ENCODE peak calls at places on chromosomes 11 and 22, in eight cellular contexts. P is OCI-LY7, N is endodermal cell, L is body of pancreas, W is A549, K is IMR-90, A is pancreas, X is HCT116. G is an unnamed sample.
A peak's percentile ranks its signal among the peaks of the same experiment; 100 is the strongest.

GRCh38 chr11:12410006-12410728 is 32.8 kb downstream of the PARVA start:
- DNase-seq in X (no peak), P (no peak), L (no peak), A (no peak), N (peak; percentile 74), K (peak; percentile 51), W (peak; percentile 37), G (no peak)

GRCh38 chr11:71198823-71199165 is 53.6 kb downstream of the SHANK2 start:
- DNase-seq in K (no peak), P (no peak), L (no peak), N (no peak), A (no peak), W (no peak), X (no peak), G (no peak)

GRCh38 chr11:61834278-61835004 is 6.3 kb downstream of the FADS2 start:
- DNase-seq in X (no peak), N (peak; percentile 78), P (peak; percentile 83), A (no peak), K (peak; percentile 47), W (no peak), L (peak; percentile 40), G (no peak)

GRCh38 chr11:11313902-11314692 is 39.0 kb downstream of the CSNK2A3 start:
- DNase-seq in N (no peak), W (no peak), P (no peak), X (no peak), L (peak; percentile 49), K (no peak), A (peak; percentile 29), G (no peak)

GRCh38 chr11:77201991-77202841 is 74.2 kb downstream of the MYO7A start:
- DNase-seq in N (no peak), W (no peak), X (no peak), P (no peak), L (no peak), A (no peak), K (no peak), G (no peak)

GRCh38 chr11:112225753-112226061 is 521 bp upstream of the PTS start:
- DNase-seq in K (peak; percentile 71), W (no peak), P (no peak), A (no peak), X (no peak), L (no peak), N (no peak), G (no peak)

GRCh38 chr11:129292768-129293167 is 82.9 kb upstream of the BARX2 start:
- DNase-seq in A (no peak), X (no peak), L (no peak), N (no peak), P (no peak), K (no peak), W (no peak), G (no peak)

GRCh38 chr11:114197799-114198500 is 98.2 kb upstream of the NNMT start:
- DNase-seq in W (no peak), A (peak; percentile 63), P (no peak), L (peak; percentile 88), K (peak; percentile 71), X (no peak), N (no peak), G (peak; percentile 82)

GRCh38 chr22:43798492-43798891 is 13.6 kb downstream of the EFCAB6 start:
- DNase-seq in N (no peak), L (no peak), A (no peak), X (no peak), P (peak; percentile 46), K (peak; percentile 63), W (no peak), G (no peak)

GRCh38 chr11:96052921-96053631 is 129.2 kb upstream of the MTMR2 start:
- DNase-seq in P (no peak), N (no peak), A (no peak), W (no peak), L (no peak), X (no peak), K (peak; percentile 62), G (no peak)

GRCh38 chr11:113106507-113106906 is 145.3 kb downstream of the NCAM1 start:
- DNase-seq in X (no peak), W (no peak), P (no peak), A (no peak), L (no peak), N (no peak), K (peak; percentile 5), G (no peak)

GRCh38 chr22:46012182-46012880 is 35.4 kb upstream of the WNT7B start:
- DNase-seq in X (no peak), L (no peak), P (no peak), K (no peak), N (no peak), A (no peak), W (no peak), G (no peak)

DNA sequence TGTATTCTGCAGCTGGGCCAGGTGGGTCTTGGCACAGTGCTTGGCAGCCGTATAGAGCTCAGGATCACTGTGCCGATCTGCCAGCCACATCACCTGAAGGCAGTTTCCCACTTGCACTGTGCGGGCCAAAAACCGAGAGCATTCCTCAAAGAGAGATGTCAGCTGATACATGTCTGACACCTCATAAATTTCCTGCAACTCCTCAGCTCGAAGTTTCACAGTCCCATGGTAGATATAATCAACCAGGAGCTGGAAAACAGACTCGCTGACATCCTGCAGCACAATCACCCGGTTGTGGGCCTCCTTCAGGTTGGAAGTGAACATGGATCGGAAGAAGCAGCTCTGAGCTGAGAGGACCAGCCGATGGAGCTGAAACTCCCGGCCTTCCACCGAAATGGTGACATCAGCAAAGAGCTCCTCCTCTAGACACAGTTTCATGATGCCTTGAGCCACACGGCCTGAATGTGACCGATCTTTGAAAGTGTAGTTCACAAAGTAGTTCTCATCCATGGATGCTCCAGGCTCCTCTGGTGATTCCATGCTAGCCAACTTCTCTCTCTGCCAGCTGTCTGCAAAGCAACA is 1.2 kb downstream of the KBTBD4 start:
- DNase-seq in A (no peak), K (no peak), W (no peak), X (no peak), N (no peak), L (no peak), P (no peak), G (no peak)
- H3K4me1 ChIP-seq in A (peaks cover 15% of the 10 kb centered on the region), K (peaks cover 13% of the 10 kb centered on the region), W (peaks cover 20% of the 10 kb centered on the region), X (peaks cover 10% of the 10 kb centered on the region), N (peaks cover 4% of the 10 kb centered on the region), L (peaks cover 20% of the 10 kb centered on the region), P (peaks cover 21% of the 10 kb centered on the region), G (peaks cover 8% of the 10 kb centered on the region)

GRCh38 chr22:17890245-17890671 is 116.0 kb upstream of the BID start:
- DNase-seq in K (peak; percentile 53), P (no peak), W (no peak), A (no peak), L (no peak), X (no peak), N (no peak), G (no peak)

GRCh38 chr22:17890892-17891291 is 116.6 kb upstream of the BID start:
- DNase-seq in W (no peak), K (no peak), X (no peak), A (no peak), N (no peak), L (no peak), P (no peak), G (no peak)

GRCh38 chr22:17888855-17889254 is 114.6 kb upstream of the BID start:
- DNase-seq in N (peak; percentile 84), K (peak; percentile 47), X (no peak), L (no peak), P (peak; percentile 48), A (no peak), W (no peak), G (no peak)

GRCh38 chr22:17893900-17894299 is 119.6 kb upstream of the BID start:
- DNase-seq in L (no peak), P (no peak), N (no peak), X (no peak), K (no peak), W (no peak), A (no peak), G (no peak)

DNA sequence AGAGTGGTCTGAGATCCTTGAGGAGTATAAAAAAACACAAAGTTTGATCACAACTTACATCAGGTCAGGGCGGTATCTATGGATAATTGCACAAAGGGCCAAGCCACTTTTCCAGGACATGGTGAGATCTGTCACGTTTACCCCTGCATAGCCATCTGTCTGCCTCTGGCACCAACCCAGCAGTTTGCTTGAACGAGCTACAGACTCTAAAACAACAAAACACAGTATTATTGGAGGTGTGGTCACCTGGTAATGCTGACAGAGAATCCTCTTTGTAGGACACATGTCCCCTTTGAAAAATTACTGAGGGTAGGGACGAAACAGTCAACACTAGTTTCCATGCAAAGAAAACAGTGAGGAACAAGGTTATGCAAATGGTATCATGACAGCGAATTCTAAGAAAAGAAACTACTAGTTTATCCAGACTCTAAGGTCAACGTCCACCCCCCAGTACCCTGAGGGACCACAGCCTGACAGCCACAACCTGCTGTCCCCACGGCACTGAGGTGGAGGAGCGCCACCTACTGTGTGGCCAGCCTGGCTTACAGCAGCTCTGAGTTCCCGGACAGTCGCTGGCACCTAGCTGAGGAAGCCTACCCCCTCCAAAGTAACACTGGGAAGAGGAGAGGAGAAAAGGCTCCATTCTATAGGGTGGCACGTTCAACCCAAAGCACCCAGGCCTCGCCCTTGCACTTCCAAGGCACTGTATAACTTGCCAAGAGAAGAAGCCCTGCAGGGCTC is 117.3 kb upstream of the BID start:
- DNase-seq in N (peak; percentile 82), A (no peak), K (no peak), P (no peak), L (peak; percentile 39), X (no peak), W (no peak), G (no peak)
- TF ChIP-seq CTCF in N (peak; percentile 78), A (no peak), K (peak; percentile 1), P (peak; percentile 67), L (no peak), X (peak; percentile 45), W (peak; percentile 26), G (no peak)

DNA sequence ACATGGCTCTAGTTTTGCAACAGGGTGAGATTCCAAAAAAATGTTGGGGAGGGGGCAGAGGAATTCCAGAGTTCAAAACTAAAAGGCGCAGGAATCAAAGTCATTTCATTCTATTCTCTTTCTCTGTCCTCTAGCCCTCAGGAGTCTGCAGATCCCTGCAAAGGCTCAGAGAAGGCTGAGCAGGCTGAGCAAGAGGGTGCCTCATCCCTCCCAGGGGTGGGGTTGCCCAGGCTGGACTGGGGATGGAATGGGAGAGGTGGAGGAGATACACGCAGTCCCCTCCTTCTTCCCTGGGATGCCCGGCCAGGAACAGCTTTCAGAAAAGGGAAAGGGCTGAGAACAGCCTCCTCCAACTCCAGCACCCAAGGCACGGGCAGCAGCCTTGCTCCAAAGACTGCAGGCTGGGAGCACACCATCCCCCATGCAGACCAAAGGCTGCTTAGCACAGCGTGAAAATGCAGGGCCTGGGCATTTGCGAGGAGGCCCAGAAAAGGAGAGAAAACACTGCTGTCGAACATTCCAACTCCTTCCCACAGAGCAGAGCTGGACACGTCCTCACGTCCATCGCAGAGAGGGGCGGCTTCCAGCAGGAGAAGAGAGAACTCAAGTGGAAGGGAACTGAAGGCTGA is 51.8 kb downstream of the MN1 start:
- DNase-seq in X (no peak), K (peak; percentile 13), A (no peak), W (no peak), P (no peak), N (peak; percentile 82), L (no peak), G (no peak)
- H3K4me3 ChIP-seq in X (no peak overlapping the region), K (no peak overlapping the region), A (no peak overlapping the region), W (no peak overlapping the region), P (no peak overlapping the region), N (no peak overlapping the region), L (no peak overlapping the region), G (no peak overlapping the region)

DNA sequence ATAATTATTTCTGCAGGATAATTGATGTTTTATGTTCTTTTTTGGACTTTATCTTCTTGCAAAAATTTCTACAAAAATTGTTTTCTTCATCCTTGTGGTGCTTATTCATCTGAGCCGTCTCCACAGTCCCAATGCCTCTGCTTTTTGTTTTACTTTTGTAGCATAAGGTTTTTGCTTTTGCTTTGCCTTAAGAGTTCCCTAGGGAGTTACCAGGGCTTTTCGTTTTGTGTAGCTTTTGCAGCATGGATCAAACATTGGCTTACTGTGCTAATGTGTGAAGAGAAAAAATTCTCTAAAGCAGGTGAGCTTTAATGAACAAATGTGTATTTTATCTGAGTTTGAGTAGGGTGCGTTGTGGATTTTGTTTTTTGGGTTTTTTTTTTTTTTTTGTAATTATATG is 11.8 kb downstream of the XBP1 start:
- DNase-seq in L (no peak), N (no peak), A (no peak), K (no peak), P (no peak), W (no peak), X (no peak), G (no peak)
- H3K4me1 ChIP-seq in L (peaks cover 35% of the 10 kb centered on the region), N (peaks cover 5% of the 10 kb centered on the region), A (peaks cover 3% of the 10 kb centered on the region), K (peaks cover 7% of the 10 kb centered on the region), P (peaks cover 33% of the 10 kb centered on the region), W (peaks cover 12% of the 10 kb centered on the region), X (no peaks in the 10 kb centered on the region), G (no peaks in the 10 kb centered on the region)

G was measured in lung.